ENCODE peak calls at places on chromosome 5, in five cellular contexts. B, J, N, H and F are unnamed samples.

GRCh38 chr5:136810198-136810823 is 445.0 kb upstream of the TRPC7 start:
- DNase-seq in H (no peak), N (no peak), J (no peak), B (no peak), F (no peak)

GRCh38 chr5:102223542-102224444 is 72.3 kb downstream of the SLCO4C1 start:
- DNase-seq in B (no peak), H (peak), J (peak), N (no peak), F (no peak)

GRCh38 chr5:129361441-129362025 is 98.6 kb upstream of the ADAMTS19 start:
- DNase-seq in B (no peak), H (no peak), N (no peak), J (peak), F (no peak)

GRCh38 chr5:154081246-154081645 is 42.5 kb downstream of the MFAP3 start:
- DNase-seq in N (no peak), J (no peak), B (no peak), H (no peak), F (no peak)

GRCh38 chr5:38755171-38755570 is 90.6 kb upstream of the OSMR start:
- DNase-seq in J (no peak), N (no peak), B (no peak), H (no peak), F (no peak)

GRCh38 chr5:154486427-154486866 is 8.4 kb upstream of the HAND1 start:
- DNase-seq in J (no peak), N (no peak), B (no peak), H (no peak), F (no peak)

GRCh38 chr5:77167695-77168111 is 42.8 kb upstream of the PDE8B start:
- DNase-seq in J (peak), H (no peak), B (no peak), N (no peak), F (no peak)

GRCh38 chr5:3265131-3265885 is 330.3 kb upstream of the IRX1 start:
- DNase-seq in J (no peak), B (no peak), N (no peak), H (no peak), F (no peak)

GRCh38 chr5:77437194-77437593 is 54.9 kb downstream of the WDR41 start:
- DNase-seq in H (peak), B (no peak), N (no peak), J (peak), F (no peak)

GRCh38 chr5:124685404-124685930 is 61.0 kb downstream of the ZNF608 start:
- DNase-seq in B (no peak), J (no peak), H (no peak), N (no peak), F (no peak)

GRCh38 chr5:148474025-148474511 is 90.3 kb downstream of the FBXO38 start:
- DNase-seq in N (no peak), J (no peak), B (no peak), H (no peak), F (no peak)

GRCh38 chr5:126481243-126481642 is 58.0 kb downstream of the GRAMD2B start:
- DNase-seq in N (no peak), H (no peak), J (no peak), B (no peak), F (no peak)

GRCh38 chr5:6731465-6732237 is 18.4 kb downstream of the TENT4A start:
- DNase-seq in N (no peak), H (no peak), J (no peak), B (no peak), F (no peak)

GRCh38 chr5:72040513-72040912 is 66.8 kb upstream of the MAP1B start:
- DNase-seq in B (no peak), H (no peak), N (no peak), J (no peak), F (no peak)

GRCh38 chr5:146533260-146533857 is 17.4 kb upstream of the GPR151 start:
- DNase-seq in J (peak), N (peak), H (peak), B (no peak), F (peak)

GRCh38 chr5:157659886-157660660 is 7.8 kb upstream of the SOX30 start:
- DNase-seq in B (no peak), J (no peak), H (no peak), N (no peak), F (no peak)

GRCh38 chr5:124395287-124395686 is 351.2 kb downstream of the ZNF608 start:
- DNase-seq in J (no peak), B (no peak), N (no peak), H (no peak), F (no peak)

GRCh38 chr5:141363952-141364660 is at the start of gene PCDHGA5:
- DNase-seq in H (no peak), J (peak), B (no peak), N (no peak), F (no peak)

GRCh38 chr5:59062986-59063683 is 480.3 kb downstream of the RAB3C start:
- DNase-seq in H (peak), J (peak), N (no peak), B (no peak), F (no peak)

GRCh38 chr5:56522972-56523371 is 289.8 kb upstream of the ANKRD55 start:
- DNase-seq in J (no peak), N (no peak), B (no peak), H (no peak), F (peak)

GRCh38 chr5:34866989-34867471 is 28.1 kb downstream of the TTC23L start:
- DNase-seq in B (no peak), H (peak), J (peak), N (no peak), F (no peak)

GRCh38 chr5:5372511-5372910 is 50.0 kb upstream of the ICE1 start:
- DNase-seq in J (no peak), B (no peak), N (no peak), H (no peak), F (no peak)

GRCh38 chr5:176360894-176361436 is 599 bp downstream of the KIAA1191 start:
- DNase-seq in J (no peak), B (no peak), H (no peak), N (no peak), F (peak)

DNA sequence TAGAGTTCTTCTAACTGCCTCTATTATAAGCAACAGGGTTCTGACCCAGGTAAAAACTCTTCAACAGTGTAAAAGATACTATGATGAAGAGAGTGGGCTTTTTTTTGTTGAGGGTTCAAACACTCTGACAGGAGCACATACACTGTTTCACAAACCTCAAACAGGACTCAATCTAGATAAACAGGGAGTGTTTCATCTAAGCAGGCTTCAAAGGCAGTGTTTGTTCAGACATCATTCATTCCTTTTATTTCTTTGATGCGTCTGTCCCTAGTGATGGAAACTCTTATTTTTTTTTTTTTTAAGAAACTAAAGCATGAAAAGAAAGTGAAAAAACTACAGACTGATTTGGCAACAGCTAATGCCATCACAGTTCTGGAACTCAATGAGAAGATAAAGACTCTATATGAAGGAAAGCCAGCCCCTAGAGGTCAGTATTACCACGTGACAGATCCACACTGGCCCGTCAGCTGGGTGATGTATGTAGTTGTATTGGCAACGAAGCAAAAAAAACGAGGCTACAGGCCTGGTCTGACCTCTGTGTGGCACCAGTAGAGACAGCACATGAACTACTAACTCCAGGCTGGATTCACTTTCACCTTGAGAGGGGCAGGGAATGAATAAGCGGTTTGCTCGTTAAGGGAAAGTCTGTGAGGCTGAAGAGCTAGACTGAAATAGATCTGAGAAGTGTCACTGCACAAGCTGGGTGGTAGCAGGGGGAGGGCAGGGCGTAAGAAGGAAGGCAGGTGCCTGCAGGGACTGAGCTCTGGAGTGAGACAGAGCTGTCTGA is 172.2 kb downstream of the CCDC192 start:
- DNase-seq in J (peak), N (no peak), B (no peak), H (peak), F (no peak)
- TF ChIP-seq EP300 in J (no peak), N (no peak), B (no peak), H (no peak), F (no peak)

GRCh38 chr5:15521349-15521937 is 21.5 kb downstream of the FBXL7 start:
- DNase-seq in N (no peak), B (no peak), J (no peak), H (no peak), F (no peak)
- H3K4me3 ChIP-seq in N (no peak), B (no peak), J (no peak), H (no peak), F (no peak)

DNA sequence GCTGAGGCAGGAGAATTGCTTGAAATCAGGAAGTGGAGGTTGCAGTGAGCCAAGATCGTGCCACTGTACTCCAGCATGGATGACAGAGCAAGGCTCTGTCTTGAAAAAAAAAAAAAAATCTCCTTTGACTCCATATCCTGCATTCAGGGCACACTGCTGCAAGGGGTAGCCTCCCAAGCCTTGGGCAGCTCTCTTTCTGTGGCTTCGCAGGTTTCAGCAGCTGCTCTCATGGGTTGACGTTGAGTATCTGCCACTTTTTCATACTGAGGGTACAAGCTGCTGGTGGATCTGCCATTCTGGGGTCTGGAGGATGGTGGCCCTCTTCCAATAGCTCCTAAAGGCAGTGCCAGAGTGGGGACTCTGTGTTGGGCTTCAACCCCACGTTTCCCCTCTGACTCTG is 2198.1 kb upstream of the WWC1 start:
- DNase-seq in N (no peak), J (no peak), B (no peak), H (no peak), F (no peak)
- TF ChIP-seq EP300 in N (no peak), J (no peak), B (no peak), H (no peak), F (no peak)

GRCh38 chr5:93602261-93603149 is 19.5 kb downstream of the NR2F1 start:
- DNase-seq in B (no peak), H (no peak), N (no peak), J (no peak), F (no peak)

GRCh38 chr5:93600409-93601052 is 17.5 kb downstream of the NR2F1 start:
- DNase-seq in H (no peak), B (no peak), J (no peak), N (no peak), F (no peak)

GRCh38 chr5:93601053-93601429 is 18.0 kb downstream of the NR2F1 start:
- DNase-seq in H (no peak), B (no peak), J (no peak), N (no peak), F (no peak)

GRCh38 chr5:93603191-93603590 is 20.2 kb downstream of the NR2F1 start:
- DNase-seq in B (no peak), J (no peak), H (no peak), N (no peak), F (no peak)

GRCh38 chr5:93601433-93602175 is 18.6 kb downstream of the NR2F1 start:
- DNase-seq in B (no peak), H (no peak), J (no peak), N (no peak), F (no peak)
- H3K4me3 ChIP-seq in B (no peak), H (no peak), J (no peak), N (no peak), F (peak)